ENCODE peak calls at places on chromosomes 13 and 19, in eight cellular contexts. One of them, this sample, is unnamed.

GRCh38 chr19:54631489-54631888 is 1.2 kb downstream of the LILRB1 start:
- DNase-seq in Calu3: no peak
- DNase-seq in GDM1: no peak
- DNase-seq in progenitor cell of endocrine pancreas: no peak
- DNase-seq in CD4-positive, alpha-beta memory T cell: no peak
- DNase-seq in T-helper 9 cell: no peak
- DNase-seq in endodermal cell: no peak
- DNase-seq in HFF-Myc: no peak
- DNase-seq in this sample: no peak

GRCh38 chr13:63287926-63288325 is 1872.3 kb upstream of the PCDH20 start:
- DNase-seq in Calu3: no peak
- DNase-seq in GDM1: no peak
- DNase-seq in progenitor cell of endocrine pancreas: no peak
- DNase-seq in CD4-positive, alpha-beta memory T cell: no peak
- DNase-seq in T-helper 9 cell: no peak
- DNase-seq in endodermal cell: no peak
- DNase-seq in HFF-Myc: no peak
- DNase-seq in this sample: no peak

GRCh38 chr13:46804391-46804815 is 7.4 kb upstream of the ESD start:
- DNase-seq in Calu3: peak; percentile 13
- DNase-seq in GDM1: no peak
- DNase-seq in progenitor cell of endocrine pancreas: no peak
- DNase-seq in CD4-positive, alpha-beta memory T cell: no peak
- DNase-seq in T-helper 9 cell: no peak
- DNase-seq in endodermal cell: no peak
- DNase-seq in HFF-Myc: peak; percentile 57
- DNase-seq in this sample: no peak

GRCh38 chr19:51807111-51807701 is 12.2 kb downstream of the FPR3 start:
- DNase-seq in Calu3: no peak
- DNase-seq in GDM1: no peak
- DNase-seq in progenitor cell of endocrine pancreas: no peak
- DNase-seq in CD4-positive, alpha-beta memory T cell: no peak
- DNase-seq in T-helper 9 cell: no peak
- DNase-seq in endodermal cell: peak; percentile 73
- DNase-seq in HFF-Myc: no peak
- DNase-seq in this sample: no peak

GRCh38 chr19:38155453-38155852 is 68.6 kb downstream of the DPF1 start:
- DNase-seq in Calu3: no peak
- DNase-seq in GDM1: no peak
- DNase-seq in progenitor cell of endocrine pancreas: no peak
- DNase-seq in CD4-positive, alpha-beta memory T cell: no peak
- DNase-seq in T-helper 9 cell: no peak
- DNase-seq in endodermal cell: no peak
- DNase-seq in HFF-Myc: no peak
- DNase-seq in this sample: no peak

GRCh38 chr13:114065926-114066774 is 66.3 kb downstream of the RASA3 start:
- DNase-seq in Calu3: no peak
- DNase-seq in GDM1: no peak
- DNase-seq in progenitor cell of endocrine pancreas: no peak
- DNase-seq in CD4-positive, alpha-beta memory T cell: no peak
- DNase-seq in T-helper 9 cell: peak; percentile 29
- DNase-seq in endodermal cell: no peak
- DNase-seq in HFF-Myc: no peak
- DNase-seq in this sample: no peak

GRCh38 chr19:53598361-53598760 is 33.4 kb upstream of the DPRX start:
- DNase-seq in Calu3: no peak
- DNase-seq in GDM1: no peak
- DNase-seq in progenitor cell of endocrine pancreas: no peak
- DNase-seq in CD4-positive, alpha-beta memory T cell: no peak
- DNase-seq in T-helper 9 cell: no peak
- DNase-seq in endodermal cell: no peak
- DNase-seq in HFF-Myc: no peak
- DNase-seq in this sample: no peak

GRCh38 chr13:95660981-95661581 is 15.9 kb upstream of the DNAJC3 start:
- DNase-seq in Calu3: peak; percentile 8
- DNase-seq in GDM1: peak; percentile 33
- DNase-seq in progenitor cell of endocrine pancreas: no peak
- DNase-seq in CD4-positive, alpha-beta memory T cell: peak; percentile 24
- DNase-seq in T-helper 9 cell: no peak
- DNase-seq in endodermal cell: no peak
- DNase-seq in HFF-Myc: no peak
- DNase-seq in this sample: peak; percentile 32

GRCh38 chr13:73945871-73946270 is 188.3 kb downstream of the KLF12 start:
- DNase-seq in Calu3: no peak
- DNase-seq in GDM1: no peak
- DNase-seq in progenitor cell of endocrine pancreas: no peak
- DNase-seq in CD4-positive, alpha-beta memory T cell: no peak
- DNase-seq in T-helper 9 cell: no peak
- DNase-seq in endodermal cell: peak; percentile 63
- DNase-seq in HFF-Myc: no peak
- DNase-seq in this sample: no peak

GRCh38 chr13:48562296-48563066 is 29.6 kb upstream of the RCBTB2 start:
- DNase-seq in Calu3: no peak
- DNase-seq in GDM1: peak; percentile 82
- DNase-seq in progenitor cell of endocrine pancreas: no peak
- DNase-seq in CD4-positive, alpha-beta memory T cell: peak; percentile 91
- DNase-seq in T-helper 9 cell: peak; percentile 30
- DNase-seq in endodermal cell: no peak
- DNase-seq in HFF-Myc: no peak
- DNase-seq in this sample: peak; percentile 93

GRCh38 chr19:18764591-18765051 is 26.5 kb downstream of the COMP start:
- DNase-seq in Calu3: no peak
- DNase-seq in GDM1: no peak
- DNase-seq in progenitor cell of endocrine pancreas: no peak
- DNase-seq in CD4-positive, alpha-beta memory T cell: no peak
- DNase-seq in T-helper 9 cell: no peak
- DNase-seq in endodermal cell: no peak
- DNase-seq in HFF-Myc: no peak
- DNase-seq in this sample: no peak

GRCh38 chr19:18438331-18439024 is 545 bp upstream of the ISYNA1 start:
- DNase-seq in Calu3: peak; percentile 40
- DNase-seq in GDM1: no peak
- DNase-seq in progenitor cell of endocrine pancreas: no peak
- DNase-seq in CD4-positive, alpha-beta memory T cell: no peak
- DNase-seq in T-helper 9 cell: no peak
- DNase-seq in endodermal cell: peak; percentile 92
- DNase-seq in HFF-Myc: no peak
- DNase-seq in this sample: no peak

GRCh38 chr19:13086341-13086740 is 16.3 kb downstream of the LYL1 start:
- DNase-seq in Calu3: no peak
- DNase-seq in GDM1: no peak
- DNase-seq in progenitor cell of endocrine pancreas: no peak
- DNase-seq in CD4-positive, alpha-beta memory T cell: no peak
- DNase-seq in T-helper 9 cell: no peak
- DNase-seq in endodermal cell: no peak
- DNase-seq in HFF-Myc: no peak
- DNase-seq in this sample: no peak

GRCh38 chr13:51549050-51549449 is 35.2 kb upstream of the WDFY2 start:
- DNase-seq in Calu3: peak; percentile 44
- DNase-seq in GDM1: peak; percentile 59
- DNase-seq in progenitor cell of endocrine pancreas: no peak
- DNase-seq in CD4-positive, alpha-beta memory T cell: no peak
- DNase-seq in T-helper 9 cell: no peak
- DNase-seq in endodermal cell: peak; percentile 62
- DNase-seq in HFF-Myc: no peak
- DNase-seq in this sample: peak; percentile 72